ENCODE peak calls at places on chromosomes 12 and 14, in seven cellular contexts. One of them, this sample, is unnamed.

GRCh38 chr12:109732321-109733305 is 19.0 kb downstream of the FAM222A start:
- DNase-seq in Peyer's patch: no peak
- DNase-seq in coronary artery: no peak
- DNase-seq in mucosa of descending colon: peak
- DNase-seq in upper lobe of right lung: peak
- DNase-seq in gastrocnemius medialis: no peak
- DNase-seq in CD8-positive, alpha-beta T cell: no peak
- DNase-seq in this sample: no peak

GRCh38 chr12:100158535-100158934 is 15.9 kb upstream of the BLTP3B start:
- DNase-seq in Peyer's patch: no peak
- DNase-seq in coronary artery: no peak
- DNase-seq in mucosa of descending colon: no peak
- DNase-seq in upper lobe of right lung: no peak
- DNase-seq in gastrocnemius medialis: no peak
- DNase-seq in CD8-positive, alpha-beta T cell: no peak
- DNase-seq in this sample: no peak

GRCh38 chr12:10695852-10696251 is 22.0 kb upstream of the STYK1 start:
- DNase-seq in Peyer's patch: no peak
- DNase-seq in coronary artery: no peak
- DNase-seq in mucosa of descending colon: no peak
- DNase-seq in upper lobe of right lung: no peak
- DNase-seq in gastrocnemius medialis: no peak
- DNase-seq in CD8-positive, alpha-beta T cell: no peak
- DNase-seq in this sample: no peak

GRCh38 chr12:16555630-16556029 is 50.3 kb downstream of the LMO3 start:
- DNase-seq in Peyer's patch: no peak
- DNase-seq in coronary artery: no peak
- DNase-seq in mucosa of descending colon: no peak
- DNase-seq in upper lobe of right lung: no peak
- DNase-seq in gastrocnemius medialis: no peak
- DNase-seq in CD8-positive, alpha-beta T cell: no peak
- DNase-seq in this sample: no peak

GRCh38 chr12:51295651-51296050 is 25.4 kb upstream of the SMAGP start:
- DNase-seq in Peyer's patch: no peak
- DNase-seq in coronary artery: no peak
- DNase-seq in mucosa of descending colon: no peak
- DNase-seq in upper lobe of right lung: no peak
- DNase-seq in gastrocnemius medialis: no peak
- DNase-seq in CD8-positive, alpha-beta T cell: no peak
- DNase-seq in this sample: no peak

GRCh38 chr12:42809226-42809625 is 219.7 kb upstream of the PRICKLE1 start:
- DNase-seq in Peyer's patch: no peak
- DNase-seq in coronary artery: no peak
- DNase-seq in mucosa of descending colon: no peak
- DNase-seq in upper lobe of right lung: no peak
- DNase-seq in gastrocnemius medialis: no peak
- DNase-seq in CD8-positive, alpha-beta T cell: no peak
- DNase-seq in this sample: no peak

GRCh38 chr12:75087656-75088055 is 122.0 kb downstream of the KCNC2 start:
- DNase-seq in Peyer's patch: no peak
- DNase-seq in coronary artery: no peak
- DNase-seq in mucosa of descending colon: no peak
- DNase-seq in upper lobe of right lung: no peak
- DNase-seq in gastrocnemius medialis: no peak
- DNase-seq in CD8-positive, alpha-beta T cell: no peak
- DNase-seq in this sample: no peak

GRCh38 chr12:7091660-7092228 is 501 bp downstream of the C1R start:
- DNase-seq in Peyer's patch: no peak
- DNase-seq in coronary artery: peak
- DNase-seq in mucosa of descending colon: no peak
- DNase-seq in upper lobe of right lung: peak
- DNase-seq in gastrocnemius medialis: no peak
- DNase-seq in CD8-positive, alpha-beta T cell: no peak
- DNase-seq in this sample: no peak

GRCh38 chr14:101118746-101119610 is 215.5 kb upstream of the RTL1 start:
- DNase-seq in Peyer's patch: peak
- DNase-seq in coronary artery: no peak
- DNase-seq in mucosa of descending colon: no peak
- DNase-seq in upper lobe of right lung: peak
- DNase-seq in gastrocnemius medialis: no peak
- DNase-seq in CD8-positive, alpha-beta T cell: peak
- DNase-seq in this sample: no peak

GRCh38 chr12:31702047-31702446 is 26.8 kb downstream of the AMN1 start:
- DNase-seq in Peyer's patch: no peak
- DNase-seq in coronary artery: no peak
- DNase-seq in mucosa of descending colon: no peak
- DNase-seq in upper lobe of right lung: no peak
- DNase-seq in gastrocnemius medialis: no peak
- DNase-seq in CD8-positive, alpha-beta T cell: no peak
- DNase-seq in this sample: no peak
- TF ChIP-seq CTCF in Peyer's patch: no peak
- TF ChIP-seq CTCF in coronary artery: no peak
- TF ChIP-seq CTCF in mucosa of descending colon: no peak
- TF ChIP-seq CTCF in upper lobe of right lung: peak
- TF ChIP-seq CTCF in gastrocnemius medialis: no peak
- TF ChIP-seq CTCF in CD8-positive, alpha-beta T cell: no peak
- TF ChIP-seq CTCF in this sample: no peak

GRCh38 chr12:20105938-20106337 is 262.4 kb upstream of the PDE3A start:
- DNase-seq in Peyer's patch: no peak
- DNase-seq in coronary artery: no peak
- DNase-seq in mucosa of descending colon: no peak
- DNase-seq in upper lobe of right lung: no peak
- DNase-seq in gastrocnemius medialis: no peak
- DNase-seq in CD8-positive, alpha-beta T cell: no peak
- DNase-seq in this sample: no peak

DNA sequence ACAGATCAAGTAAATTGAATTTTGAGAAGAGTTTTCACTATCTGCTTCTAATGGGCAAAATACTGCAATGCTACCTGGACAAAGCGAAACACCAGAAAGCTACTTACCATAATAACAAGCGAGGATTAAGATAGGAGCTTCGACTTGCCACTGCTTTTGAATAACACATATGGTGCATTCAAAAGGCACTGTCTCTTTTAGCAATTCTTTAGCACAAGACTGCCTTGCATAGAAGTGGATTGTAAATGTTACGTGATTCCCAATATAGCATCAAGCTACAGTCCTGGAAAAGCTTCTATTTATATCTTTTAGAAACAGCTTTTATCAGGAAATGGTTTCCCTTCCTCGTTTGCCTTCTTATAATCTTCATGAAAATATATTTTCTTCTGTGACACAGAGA is 258.7 kb upstream of the PDE3A start:
- DNase-seq in Peyer's patch: no peak
- DNase-seq in coronary artery: no peak
- DNase-seq in mucosa of descending colon: no peak
- DNase-seq in upper lobe of right lung: no peak
- DNase-seq in gastrocnemius medialis: no peak
- DNase-seq in CD8-positive, alpha-beta T cell: no peak
- DNase-seq in this sample: no peak
- H3K4me3 ChIP-seq in Peyer's patch: no peak
- H3K4me3 ChIP-seq in coronary artery: no peak
- H3K4me3 ChIP-seq in mucosa of descending colon: no peak
- H3K4me3 ChIP-seq in upper lobe of right lung: no peak
- H3K4me3 ChIP-seq in gastrocnemius medialis: no peak
- H3K4me3 ChIP-seq in CD8-positive, alpha-beta T cell: no peak
- H3K4me3 ChIP-seq in this sample: no peak

GRCh38 chr14:50110323-50111037 is 5.9 kb downstream of the VCPKMT start:
- DNase-seq in Peyer's patch: no peak
- DNase-seq in coronary artery: no peak
- DNase-seq in mucosa of descending colon: no peak
- DNase-seq in upper lobe of right lung: no peak
- DNase-seq in gastrocnemius medialis: no peak
- DNase-seq in CD8-positive, alpha-beta T cell: no peak
- DNase-seq in this sample: no peak

GRCh38 chr14:50116221-50116956 is at the start of gene VCPKMT:
- DNase-seq in Peyer's patch: peak
- DNase-seq in coronary artery: peak
- DNase-seq in mucosa of descending colon: peak
- DNase-seq in upper lobe of right lung: peak
- DNase-seq in gastrocnemius medialis: peak
- DNase-seq in CD8-positive, alpha-beta T cell: peak
- DNase-seq in this sample: peak

GRCh38 chr14:50109342-50109741 is 7.0 kb downstream of the VCPKMT start:
- DNase-seq in Peyer's patch: no peak
- DNase-seq in coronary artery: no peak
- DNase-seq in mucosa of descending colon: no peak
- DNase-seq in upper lobe of right lung: no peak
- DNase-seq in gastrocnemius medialis: no peak
- DNase-seq in CD8-positive, alpha-beta T cell: no peak
- DNase-seq in this sample: no peak

GRCh38 chr14:50116986-50117385 is 614 bp upstream of the VCPKMT start:
- DNase-seq in Peyer's patch: no peak
- DNase-seq in coronary artery: no peak
- DNase-seq in mucosa of descending colon: no peak
- DNase-seq in upper lobe of right lung: no peak
- DNase-seq in gastrocnemius medialis: no peak
- DNase-seq in CD8-positive, alpha-beta T cell: no peak
- DNase-seq in this sample: no peak

DNA sequence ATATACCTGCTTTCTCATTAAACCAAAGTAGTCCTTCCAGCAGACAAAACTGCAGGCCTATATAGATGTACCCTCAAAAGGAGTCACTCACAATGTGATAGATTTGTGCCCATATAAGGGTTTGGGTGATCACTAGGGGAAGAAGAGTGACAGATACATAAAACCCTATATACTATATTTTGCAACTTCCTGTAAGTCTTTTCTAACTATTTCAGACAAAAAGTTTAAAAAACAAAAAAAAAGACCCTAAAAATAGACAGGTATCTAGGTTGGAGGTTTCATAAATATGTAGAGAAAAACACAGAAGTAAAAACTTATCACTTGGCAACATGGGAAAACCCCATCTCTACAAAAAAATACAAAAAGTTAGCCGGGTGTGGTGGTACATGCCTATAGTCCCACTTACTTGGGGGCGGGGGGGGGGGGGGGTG is 3.0 kb downstream of the VCPKMT start:
- DNase-seq in Peyer's patch: no peak
- DNase-seq in coronary artery: no peak
- DNase-seq in mucosa of descending colon: no peak
- DNase-seq in upper lobe of right lung: no peak
- DNase-seq in gastrocnemius medialis: no peak
- DNase-seq in CD8-positive, alpha-beta T cell: no peak
- DNase-seq in this sample: no peak
- TF ChIP-seq CTCF in Peyer's patch: no peak
- TF ChIP-seq CTCF in coronary artery: no peak
- TF ChIP-seq CTCF in mucosa of descending colon: no peak
- TF ChIP-seq CTCF in upper lobe of right lung: no peak
- TF ChIP-seq CTCF in gastrocnemius medialis: no peak
- TF ChIP-seq CTCF in CD8-positive, alpha-beta T cell: no peak
- TF ChIP-seq CTCF in this sample: no peak

GRCh38 chr12:118781692-118782091 is 199.6 kb upstream of the SRRM4 start:
- DNase-seq in Peyer's patch: no peak
- DNase-seq in coronary artery: no peak
- DNase-seq in mucosa of descending colon: no peak
- DNase-seq in upper lobe of right lung: no peak
- DNase-seq in gastrocnemius medialis: no peak
- DNase-seq in CD8-positive, alpha-beta T cell: no peak
- DNase-seq in this sample: no peak
- H3K4me3 ChIP-seq in Peyer's patch: no peak
- H3K4me3 ChIP-seq in coronary artery: no peak
- H3K4me3 ChIP-seq in mucosa of descending colon: no peak
- H3K4me3 ChIP-seq in upper lobe of right lung: no peak
- H3K4me3 ChIP-seq in gastrocnemius medialis: no peak
- H3K4me3 ChIP-seq in CD8-positive, alpha-beta T cell: no peak
- H3K4me3 ChIP-seq in this sample: no peak

GRCh38 chr14:71049435-71050147 is 142.3 kb downstream of the PCNX1 start:
- DNase-seq in Peyer's patch: no peak
- DNase-seq in coronary artery: no peak
- DNase-seq in mucosa of descending colon: no peak
- DNase-seq in upper lobe of right lung: no peak
- DNase-seq in gastrocnemius medialis: no peak
- DNase-seq in CD8-positive, alpha-beta T cell: no peak
- DNase-seq in this sample: no peak

GRCh38 chr14:71048393-71048792 is 141.1 kb downstream of the PCNX1 start:
- DNase-seq in Peyer's patch: no peak
- DNase-seq in coronary artery: no peak
- DNase-seq in mucosa of descending colon: no peak
- DNase-seq in upper lobe of right lung: no peak
- DNase-seq in gastrocnemius medialis: no peak
- DNase-seq in CD8-positive, alpha-beta T cell: no peak
- DNase-seq in this sample: no peak

GRCh38 chr14:71054706-71055105 is 147.4 kb downstream of the PCNX1 start:
- DNase-seq in Peyer's patch: no peak
- DNase-seq in coronary artery: no peak
- DNase-seq in mucosa of descending colon: no peak
- DNase-seq in upper lobe of right lung: no peak
- DNase-seq in gastrocnemius medialis: no peak
- DNase-seq in CD8-positive, alpha-beta T cell: no peak
- DNase-seq in this sample: no peak

GRCh38 chr14:71056168-71056567 is 148.9 kb downstream of the PCNX1 start:
- DNase-seq in Peyer's patch: no peak
- DNase-seq in coronary artery: no peak
- DNase-seq in mucosa of descending colon: no peak
- DNase-seq in upper lobe of right lung: no peak
- DNase-seq in gastrocnemius medialis: no peak
- DNase-seq in CD8-positive, alpha-beta T cell: no peak
- DNase-seq in this sample: no peak

DNA sequence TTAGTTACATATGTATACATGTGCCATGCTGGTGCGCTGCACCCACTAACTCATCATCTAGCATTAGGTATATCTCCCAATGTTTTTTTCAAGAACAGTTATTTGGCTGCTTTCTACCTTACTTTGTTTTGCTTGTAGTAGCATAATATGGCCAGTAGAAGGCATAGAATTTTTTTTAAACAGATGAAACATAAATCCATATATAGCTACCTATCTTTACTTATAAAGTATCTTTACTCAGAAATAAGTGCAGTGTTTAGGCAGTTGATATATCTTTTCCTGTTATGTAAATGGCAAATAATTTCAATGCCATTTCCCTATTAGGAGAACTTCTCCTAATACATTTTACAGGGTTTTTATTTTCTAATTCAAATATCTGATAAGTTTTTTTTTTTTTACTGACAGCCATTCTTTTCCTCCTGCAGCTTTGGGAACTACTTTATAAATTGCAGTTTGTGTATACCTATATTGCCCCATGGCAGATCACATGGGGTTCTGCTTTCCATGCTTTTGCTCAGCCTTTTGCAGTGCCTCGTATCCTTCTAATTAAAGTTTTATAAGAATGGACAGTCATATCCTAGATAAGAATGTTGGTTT is 143.1 kb downstream of the PCNX1 start:
- DNase-seq in Peyer's patch: no peak
- DNase-seq in coronary artery: no peak
- DNase-seq in mucosa of descending colon: no peak
- DNase-seq in upper lobe of right lung: no peak
- DNase-seq in gastrocnemius medialis: no peak
- DNase-seq in CD8-positive, alpha-beta T cell: no peak
- DNase-seq in this sample: no peak
- TF ChIP-seq CTCF in Peyer's patch: peak
- TF ChIP-seq CTCF in coronary artery: no peak
- TF ChIP-seq CTCF in mucosa of descending colon: no peak
- TF ChIP-seq CTCF in upper lobe of right lung: peak
- TF ChIP-seq CTCF in gastrocnemius medialis: no peak
- TF ChIP-seq CTCF in CD8-positive, alpha-beta T cell: peak
- TF ChIP-seq CTCF in this sample: no peak

DNA sequence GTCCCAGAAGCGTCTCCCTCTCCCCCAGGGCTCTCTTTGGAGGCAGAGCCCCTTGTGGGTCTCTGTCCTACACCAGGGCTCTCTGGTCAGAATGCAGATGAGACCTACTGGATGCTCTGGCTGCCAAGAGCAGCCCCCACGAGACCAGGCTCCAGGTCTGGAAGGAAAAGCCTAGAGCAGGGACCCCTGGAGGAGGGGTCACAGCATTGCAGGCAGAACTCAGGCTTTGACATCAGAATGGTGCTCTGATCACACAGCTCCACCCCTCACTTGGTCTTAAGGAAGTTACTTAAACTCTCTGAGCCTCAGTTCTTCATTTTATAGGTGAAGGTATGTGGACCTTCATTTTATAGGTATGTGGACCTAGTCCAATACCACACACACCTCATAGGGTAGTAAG is 83.1 kb downstream of the ARL6IP4 start:
- DNase-seq in Peyer's patch: no peak
- DNase-seq in coronary artery: no peak
- DNase-seq in mucosa of descending colon: no peak
- DNase-seq in upper lobe of right lung: no peak
- DNase-seq in gastrocnemius medialis: no peak
- DNase-seq in CD8-positive, alpha-beta T cell: no peak
- DNase-seq in this sample: no peak
- H3K4me3 ChIP-seq in Peyer's patch: no peak
- H3K4me3 ChIP-seq in coronary artery: no peak
- H3K4me3 ChIP-seq in mucosa of descending colon: no peak
- H3K4me3 ChIP-seq in upper lobe of right lung: no peak
- H3K4me3 ChIP-seq in gastrocnemius medialis: no peak
- H3K4me3 ChIP-seq in CD8-positive, alpha-beta T cell: no peak
- H3K4me3 ChIP-seq in this sample: no peak

This sample was measured in pancreas.